ENCODE peak calls at places on chromosomes 4 and X, in five cellular contexts. M is trophoblast cell, Z is IMR-90, J is mesenchymal stem cell, G is H9. O is an unnamed sample.
A peak's percentile ranks its signal among the peaks of the same experiment; 100 is the strongest.

GRCh38 chr4:152110780-152111179 is 350.0 kb upstream of the GATB start:
- DNase-seq in M (no peak), Z (no peak), J (no peak), G (no peak), O (no peak)

GRCh38 chr4:156971623-156972369 is at the start of gene PDGFC:
- DNase-seq in M (peak; percentile 30), Z (peak; percentile 65), J (peak; percentile 82), G (peak; percentile 85), O (peak; percentile 75)

GRCh38 chr4:105594094-105595010 is 41.9 kb downstream of the ARHGEF38 start:
- DNase-seq in M (no peak), Z (no peak), J (no peak), G (no peak), O (no peak)

GRCh38 chr4:66777097-66777496 is 768.2 kb downstream of the CENPC start:
- DNase-seq in M (no peak), Z (no peak), J (no peak), G (no peak), O (no peak)

GRCh38 chrX:96182366-96182765 is 502.3 kb upstream of the DIAPH2 start:
- DNase-seq in M (peak; percentile 2), Z (peak; percentile 15), J (peak; percentile 35), G (peak; percentile 78), O (no peak)

GRCh38 chr4:118889313-118889694 is 650 bp downstream of the SYNPO2 start:
- DNase-seq in M (no peak), Z (no peak), J (no peak), G (no peak), O (no peak)

GRCh38 chr4:168557658-168558057 is 60.8 kb downstream of the PALLD start:
- DNase-seq in M (no peak), Z (no peak), J (no peak), G (no peak), O (no peak)

GRCh38 chrX:18674417-18674787 is 2.5 kb upstream of the RS1 start:
- DNase-seq in M (no peak), Z (no peak), J (peak; percentile 3), G (peak; percentile 46), O (peak; percentile 5)

GRCh38 chrX:140733766-140734342 is 24.3 kb downstream of the LINC00632 start:
- DNase-seq in M (no peak), Z (peak; percentile 57), J (peak; percentile 53), G (no peak), O (no peak)

GRCh38 chr4:5041609-5042234 is 9.6 kb upstream of the STK32B start:
- DNase-seq in M (no peak), Z (no peak), J (no peak), G (no peak), O (no peak)

GRCh38 chr4:178823673-178824072 is 1381.4 kb upstream of the AGA start:
- DNase-seq in M (no peak), Z (peak; percentile 7), J (peak; percentile 39), G (no peak), O (no peak)

GRCh38 chrX:13689519-13690211 is 737 bp downstream of the RAB9A start:
- DNase-seq in M (peak; percentile 8), Z (peak; percentile 40), J (peak; percentile 47), G (no peak), O (no peak)

GRCh38 chr4:76690906-76691275 is 207.1 kb downstream of the SOWAHB start:
- DNase-seq in M (no peak), Z (peak; percentile 24), J (peak; percentile 54), G (no peak), O (no peak)

GRCh38 chr4:54063737-54064316 is 578 bp downstream of the CHIC2 start:
- DNase-seq in M (peak; percentile 27), Z (no peak), J (peak; percentile 54), G (peak; percentile 36), O (peak; percentile 15)

GRCh38 chr4:78512357-78512920 is 39.1 kb upstream of the ANXA3 start:
- DNase-seq in M (no peak), Z (peak; percentile 10), J (no peak), G (no peak), O (no peak)

GRCh38 chr4:112170451-112170993 is 25.3 kb downstream of the FAM241A start:
- DNase-seq in M (peak; percentile 16), Z (peak; percentile 92), J (peak; percentile 88), G (no peak), O (no peak)

GRCh38 chr4:129410115-129410514 is 314.2 kb downstream of the C4orf33 start:
- DNase-seq in M (no peak), Z (no peak), J (no peak), G (no peak), O (no peak)

GRCh38 chrX:131366387-131366786 is 77.3 kb upstream of the IGSF1 start:
- DNase-seq in M (no peak), Z (no peak), J (peak; percentile 35), G (no peak), O (no peak)

GRCh38 chr4:5378002-5378401 is 326.7 kb downstream of the STK32B start:
- DNase-seq in M (no peak), Z (peak; percentile 15), J (no peak), G (no peak), O (no peak)

GRCh38 chrX:31213941-31214340 is 142.1 kb upstream of the FTHL17 start:
- DNase-seq in M (no peak), Z (peak; percentile 19), J (no peak), G (no peak), O (no peak)

GRCh38 chr4:168612435-168613139 is 115.7 kb downstream of the PALLD start:
- DNase-seq in M (peak; percentile 19), Z (peak; percentile 78), J (peak; percentile 71), G (no peak), O (no peak)

GRCh38 chrX:50889582-50889981 is 21.0 kb upstream of the BMP15 start:
- DNase-seq in M (no peak), Z (no peak), J (no peak), G (peak; percentile 38), O (no peak)

GRCh38 chr4:47531954-47532321 is 46.9 kb downstream of the ATP10D start:
- DNase-seq in M (no peak), Z (no peak), J (no peak), G (no peak), O (no peak)

GRCh38 chr4:47530801-47531200 is 45.7 kb downstream of the ATP10D start:
- DNase-seq in M (no peak), Z (no peak), J (no peak), G (no peak), O (no peak)

GRCh38 chr4:47533689-47534347 is 48.7 kb downstream of the ATP10D start:
- DNase-seq in M (no peak), Z (peak; percentile 37), J (no peak), G (no peak), O (no peak)

GRCh38 chr4:47532658-47533057 is 47.6 kb downstream of the ATP10D start:
- DNase-seq in M (no peak), Z (no peak), J (no peak), G (no peak), O (no peak)

DNA sequence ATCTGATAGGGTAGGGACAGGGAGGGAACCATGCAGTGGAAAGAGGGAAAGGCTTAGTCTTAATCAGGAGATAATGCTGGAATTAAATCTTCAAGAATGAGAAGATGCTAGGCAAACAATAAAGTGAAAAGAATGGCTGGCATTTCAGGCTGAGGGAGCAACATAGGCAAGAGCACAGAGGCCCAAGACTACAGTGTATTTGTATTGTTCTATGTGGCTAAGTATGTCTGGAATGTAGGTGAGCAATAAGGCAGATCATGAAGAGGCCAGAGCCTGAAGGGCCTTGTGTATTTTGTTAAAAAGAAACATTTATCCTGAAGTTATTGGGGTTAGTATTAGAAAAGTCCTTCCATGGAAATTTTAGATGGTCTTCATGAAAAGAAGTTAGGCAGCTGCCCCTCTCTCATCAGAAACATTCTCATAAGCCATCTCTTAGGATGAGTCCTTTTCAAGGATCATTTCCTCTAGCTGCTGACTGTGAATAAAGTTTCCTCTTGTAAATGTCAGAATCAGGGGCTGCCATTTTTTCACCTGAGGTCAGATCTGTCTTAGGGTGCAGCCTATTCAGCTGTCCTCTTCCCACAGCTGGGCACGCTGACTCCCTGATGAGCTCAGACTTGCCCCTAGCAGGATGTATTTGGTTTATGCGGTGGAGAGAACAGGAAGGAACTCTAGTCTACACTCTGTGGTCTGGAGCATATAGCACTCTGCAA is 46.3 kb downstream of the ATP10D start:
- DNase-seq in M (peak; percentile 35), Z (peak; percentile 90), J (peak; percentile 83), G (no peak), O (peak; percentile 21)
- H2BK5ac ChIP-seq in M (peak overlapping the region; percentile 94), Z (peak overlapping the region; percentile 93), J (peak overlapping the region; percentile 74), G (no peak overlapping the region), O (no peak overlapping the region)

GRCh38 chr4:35972814-35973213 is 271.5 kb downstream of the ARAP2 start:
- DNase-seq in M (no peak), Z (no peak), J (no peak), G (no peak), O (no peak)
- H3K27ac ChIP-seq in M (no peak overlapping the region), Z (no peak overlapping the region), J (no peak overlapping the region), G (no peak overlapping the region), O (no peak overlapping the region)

DNA sequence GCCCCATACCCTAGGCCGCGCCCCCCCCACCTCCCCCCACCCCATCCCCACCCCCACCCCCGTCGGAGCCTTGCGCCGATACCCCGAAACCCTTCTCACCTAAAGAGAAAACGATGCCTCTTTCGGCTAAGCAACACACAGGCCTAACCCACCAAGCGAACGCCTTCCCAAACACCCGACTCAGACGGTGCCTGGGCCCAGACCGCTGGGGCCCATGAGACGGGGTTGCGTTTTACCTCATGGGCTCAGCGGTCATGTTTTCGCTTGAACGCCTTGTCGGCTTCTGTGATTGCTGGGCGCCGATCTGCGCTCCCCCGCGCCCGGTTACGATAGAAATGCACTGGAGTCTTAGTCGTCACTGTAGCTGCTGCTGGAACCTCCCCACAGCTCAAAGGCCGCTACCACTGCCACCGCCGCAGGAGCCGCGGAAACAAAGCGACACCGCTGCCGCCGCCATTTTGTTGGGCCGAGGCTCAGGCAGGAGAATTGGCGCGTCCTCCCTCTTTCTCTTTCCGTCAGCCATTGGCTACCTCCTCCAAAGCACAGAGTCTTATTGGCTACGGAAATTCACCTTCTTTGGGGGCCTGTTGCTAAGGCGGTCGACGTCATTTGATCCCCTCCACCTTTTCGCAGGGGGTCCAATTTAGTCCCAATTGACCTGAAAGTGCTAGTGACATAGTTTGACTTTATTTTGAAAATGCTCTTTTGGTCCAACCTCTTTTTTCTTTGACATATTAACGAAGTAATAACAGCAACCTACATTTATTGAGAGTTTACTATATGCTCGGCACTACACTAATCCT is at the start of gene ATRX:
- DNase-seq in M (peak; percentile 52), Z (peak; percentile 79), J (peak; percentile 87), G (peak; percentile 80), O (peak; percentile 68)
- H4K91ac ChIP-seq in M (peak within 1 kb of the TSS; percentile 98), Z (peak within 1 kb of the TSS; percentile 95), J (peak within 1 kb of the TSS; percentile 89), G (peak within 1 kb of the TSS; percentile 63), O (peak within 1 kb of the TSS; percentile 85)

GRCh38 chrX:39821709-39822095 is 276.1 kb downstream of the BCOR start:
- DNase-seq in M (no peak), Z (no peak), J (no peak), G (no peak), O (no peak)
- H2BK5ac ChIP-seq in M (no peak overlapping the region), Z (no peak overlapping the region), J (no peak overlapping the region), G (no peak overlapping the region), O (no peak overlapping the region)

O was measured in neuronal stem cell.